ENCODE peak calls at places on chromosomes 4 and X, in ten cellular contexts. I, U, Q, T, L, E, D, K, A and Z are unnamed samples.

GRCh38 chr4:157994863-157995262 is 178.0 kb downstream of the GASK1B start:
- DNase-seq in U (no peak), Q (no peak), L (no peak), A (no peak), I (peak), D (no peak), K (no peak), E (no peak), T (no peak), Z (no peak)

GRCh38 chr4:5365071-5366008 is 314.1 kb downstream of the STK32B start:
- DNase-seq in U (peak), L (peak), I (peak), Q (no peak), T (no peak), A (no peak), D (no peak), K (no peak), E (peak), Z (peak)

GRCh38 chr4:4663028-4663427 is 121.2 kb upstream of the STX18 start:
- DNase-seq in Q (no peak), T (no peak), I (no peak), L (no peak), E (peak), D (no peak), A (no peak), U (no peak), K (no peak), Z (no peak)

GRCh38 chr4:7475207-7475606 is 40.5 kb upstream of the PSAPL1 start:
- DNase-seq in U (no peak), I (no peak), D (no peak), E (no peak), T (no peak), A (no peak), Q (no peak), K (no peak), L (no peak), Z (no peak)

GRCh38 chr4:137998666-137999429 is 243.3 kb downstream of the SLC7A11 start:
- DNase-seq in K (no peak), T (no peak), I (no peak), D (peak), A (no peak), Q (no peak), E (peak), L (no peak), U (peak), Z (no peak)

GRCh38 chr4:561456-561855 is 14.6 kb downstream of the TMEM271 start:
- DNase-seq in E (no peak), A (no peak), U (no peak), I (no peak), L (no peak), K (no peak), Q (no peak), T (no peak), D (no peak), Z (no peak)

GRCh38 chr4:11503166-11503565 is 74.5 kb upstream of the HS3ST1 start:
- DNase-seq in L (no peak), I (no peak), U (no peak), E (no peak), D (no peak), K (no peak), T (no peak), Q (no peak), A (no peak), Z (no peak)

GRCh38 chrX:18888281-18888680 is 95.6 kb downstream of the PHKA2 start:
- DNase-seq in Q (no peak), I (no peak), U (no peak), A (no peak), E (no peak), T (no peak), K (no peak), L (no peak), D (no peak), Z (no peak)

GRCh38 chrX:46260502-46260901 is 284.7 kb downstream of the ZNF674 start:
- DNase-seq in U (no peak), D (no peak), I (no peak), A (no peak), Q (no peak), K (no peak), L (no peak), T (no peak), E (peak), Z (no peak)

GRCh38 chr4:113026556-113026955 is 22.9 kb upstream of the ANK2 start:
- DNase-seq in T (peak), A (no peak), I (no peak), U (no peak), D (no peak), L (no peak), K (no peak), E (peak), Q (no peak), Z (no peak)

GRCh38 chrX:132433001-132433400 is 55.8 kb downstream of the MBNL3 start:
- DNase-seq in L (peak), E (no peak), U (no peak), D (no peak), I (no peak), T (no peak), K (no peak), A (no peak), Q (no peak), Z (no peak)

GRCh38 chr4:560061-560460 is 16.0 kb downstream of the TMEM271 start:
- DNase-seq in Q (no peak), D (no peak), I (no peak), T (no peak), U (no peak), L (no peak), K (no peak), A (no peak), E (no peak), Z (no peak)

GRCh38 chr4:57158221-57158620 is 48.0 kb upstream of the IGFBP7 start:
- DNase-seq in K (no peak), T (no peak), U (no peak), D (no peak), I (no peak), L (no peak), E (no peak), A (no peak), Q (no peak), Z (no peak)

GRCh38 chrX:95797344-95797743 is 887.3 kb upstream of the DIAPH2 start:
- DNase-seq in T (no peak), D (no peak), A (no peak), K (no peak), Q (no peak), E (no peak), L (no peak), U (no peak), I (no peak), Z (no peak)

GRCh38 chrX:154505726-154506125 is 10.3 kb downstream of the FAM3A start:
- DNase-seq in Q (no peak), U (no peak), E (peak), K (no peak), L (no peak), A (no peak), I (no peak), D (no peak), T (peak), Z (no peak)

GRCh38 chrX:153930011-153930910 is 4.2 kb upstream of the ARHGAP4 start:
- DNase-seq in A (no peak), L (no peak), E (no peak), U (no peak), I (no peak), K (no peak), Q (no peak), D (no peak), T (no peak), Z (no peak)

GRCh38 chr4:185811509-185812364 is at the start of gene SORBS2:
- DNase-seq in U (no peak), L (peak), K (peak), I (no peak), Q (no peak), T (no peak), E (peak), D (peak), A (no peak), Z (peak)

GRCh38 chr4:139042981-139043460 is 27.4 kb downstream of the NOCT start:
- DNase-seq in L (no peak), U (no peak), A (peak), I (no peak), K (no peak), E (no peak), Q (no peak), D (no peak), T (no peak), Z (no peak)

GRCh38 chr4:109691411-109691920 is 11.8 kb downstream of the CASP6 start:
- DNase-seq in E (no peak), K (no peak), Q (no peak), D (no peak), I (no peak), T (no peak), A (no peak), L (no peak), U (no peak), Z (no peak)

GRCh38 chr4:145340071-145340695 is 141.5 kb upstream of the SMAD1 start:
- DNase-seq in D (no peak), Q (no peak), U (no peak), I (no peak), E (no peak), A (no peak), L (no peak), K (no peak), T (no peak), Z (no peak)